ENCODE peak calls at places on chromosomes 7 and 10, in four cellular contexts. C is IMR-90, L is heart left ventricle, T is prostate gland. V is an unnamed sample.

GRCh38 chr7:27151341-27151944 is 940 bp downstream of the HOXA3 start:
- DNase-seq in C (no peak), T (no peak), L (no peak), V (no peak)

GRCh38 chr10:111990734-111991133 is 192.8 kb downstream of the GPAM start:
- DNase-seq in C (no peak), L (no peak), T (no peak), V (no peak)

GRCh38 chr7:128391805-128392204 is 18.0 kb downstream of the IMPDH1 start:
- DNase-seq in C (no peak), L (no peak), T (no peak), V (no peak)

GRCh38 chr10:129971381-129972144 is 7.5 kb upstream of the EBF3 start:
- DNase-seq in L (no peak), C (peak), T (peak), V (peak)

GRCh38 chr10:74078037-74078436 is 72.6 kb downstream of the AP3M1 start:
- DNase-seq in C (peak), L (no peak), T (no peak), V (no peak)

GRCh38 chr10:31707578-31708411 is 220.8 kb downstream of the ARHGAP12 start:
- DNase-seq in C (peak), T (no peak), L (peak), V (no peak)

GRCh38 chr10:108735380-108735779 is 1187.9 kb downstream of the XPNPEP1 start:
- DNase-seq in C (peak), L (no peak), T (no peak), V (no peak)

GRCh38 chr10:25028711-25029110 is 12.3 kb downstream of the THNSL1 start:
- DNase-seq in T (no peak), C (peak), L (no peak), V (no peak)

GRCh38 chr10:96614515-96614914 is 27.7 kb upstream of the TM9SF3 start:
- DNase-seq in T (no peak), L (peak), C (peak), V (no peak)

GRCh38 chr10:71502851-71503250 is 106.1 kb downstream of the CDH23 start:
- DNase-seq in T (no peak), C (no peak), L (no peak), V (no peak)

GRCh38 chr10:4546500-4546899 is 279.5 kb upstream of the AKR1E2 start:
- DNase-seq in L (no peak), T (no peak), C (peak), V (no peak)

GRCh38 chr7:131921016-131921415 is 364.6 kb upstream of the PODXL start:
- DNase-seq in T (no peak), L (no peak), C (peak), V (no peak)

GRCh38 chr10:102813734-102814455 is 23.3 kb downstream of the CYP17A1 start:
- DNase-seq in L (no peak), T (no peak), C (peak), V (no peak)

GRCh38 chr7:40244226-40244625 is 109.4 kb downstream of the SUGCT start:
- DNase-seq in L (no peak), C (no peak), T (no peak), V (no peak)

GRCh38 chr10:83167081-83167480 is 972.2 kb upstream of the GHITM start:
- DNase-seq in L (no peak), C (no peak), T (no peak), V (no peak)

GRCh38 chr7:23012797-23013714 is 874 bp downstream of the HYCC1 start:
- DNase-seq in L (peak), T (peak), C (no peak), V (no peak)

GRCh38 chr10:112210672-112211071 is 27.1 kb upstream of the GPAM start:
- DNase-seq in L (no peak), T (no peak), C (no peak), V (no peak)

GRCh38 chr10:3902054-3902808 is 117.2 kb upstream of the KLF6 start:
- DNase-seq in C (no peak), L (peak), T (no peak), V (no peak)

GRCh38 chr10:1289591-1289990 is 233.4 kb downstream of the WDR37 start:
- DNase-seq in T (no peak), L (peak), C (no peak), V (no peak)

GRCh38 chr7:133545613-133546012 is 292.7 kb downstream of the EXOC4 start:
- DNase-seq in C (peak), L (no peak), T (no peak), V (no peak)

GRCh38 chr7:22718200-22718711 is 8.7 kb upstream of the IL6 start:
- DNase-seq in T (no peak), C (peak), L (no peak), V (peak)

GRCh38 chr10:69801434-69802315 is at the start of gene COL13A1:
- DNase-seq in C (peak), T (peak), L (peak), V (no peak)

GRCh38 chr7:133293390-133294110 is 40.7 kb downstream of the EXOC4 start:
- DNase-seq in C (no peak), L (no peak), T (no peak), V (no peak)

GRCh38 chr10:50740351-50740688 is 584 bp downstream of the ASAH2B start:
- DNase-seq in C (peak), T (no peak), L (no peak), V (no peak)

GRCh38 chr10:77245953-77246352 is 391.7 kb downstream of the KCNMA1 start:
- DNase-seq in C (peak), T (no peak), L (no peak), V (no peak)

GRCh38 chr10:23432639-23433038 is 6.2 kb upstream of the OTUD1 start:
- DNase-seq in C (no peak), T (no peak), L (no peak), V (no peak)

GRCh38 chr10:29326886-29327789 is 38.3 kb downstream of the LYZL1 start:
- DNase-seq in C (no peak), L (no peak), T (no peak), V (no peak)
- TF ChIP-seq POLR2A in C (no peak), L (no peak), T (no peak), V (no peak)

DNA sequence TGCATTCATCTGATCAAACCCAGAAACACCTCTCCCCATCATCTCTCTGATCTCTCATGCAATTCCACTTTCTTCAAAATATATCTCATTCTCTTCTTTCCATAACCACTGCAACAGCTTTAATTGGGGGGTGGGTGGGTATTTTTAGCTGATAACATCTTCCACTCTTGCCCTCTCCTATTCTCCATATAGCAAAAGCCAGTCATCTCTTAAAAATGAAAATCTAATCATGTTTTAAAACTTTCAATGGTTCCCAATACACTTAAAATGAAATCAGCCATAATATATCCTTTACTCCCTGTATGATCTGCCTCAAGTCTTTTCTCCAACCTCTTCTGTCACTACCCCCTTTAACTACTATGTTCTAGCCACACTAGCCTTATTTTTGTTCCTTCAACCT is 1.5 kb downstream of the YME1L1 start:
- DNase-seq in L (no peak), T (no peak), C (no peak), V (no peak)
- H3K27ac ChIP-seq in L (no peak), T (no peak), C (no peak), V (no peak)

GRCh38 chr7:91264083-91264923 is at the start of gene FZD1:
- DNase-seq in L (peak), T (peak), C (peak), V (peak)
- TF ChIP-seq POLR2A in L (peak), T (peak), C (peak), V (no peak)

GRCh38 chr7:149199234-149199990 is 4.1 kb downstream of the ZNF282 start:
- DNase-seq in L (no peak), C (peak), T (no peak), V (no peak)
- H3K27ac ChIP-seq in L (no peak), C (no peak), T (no peak), V (no peak)

DNA sequence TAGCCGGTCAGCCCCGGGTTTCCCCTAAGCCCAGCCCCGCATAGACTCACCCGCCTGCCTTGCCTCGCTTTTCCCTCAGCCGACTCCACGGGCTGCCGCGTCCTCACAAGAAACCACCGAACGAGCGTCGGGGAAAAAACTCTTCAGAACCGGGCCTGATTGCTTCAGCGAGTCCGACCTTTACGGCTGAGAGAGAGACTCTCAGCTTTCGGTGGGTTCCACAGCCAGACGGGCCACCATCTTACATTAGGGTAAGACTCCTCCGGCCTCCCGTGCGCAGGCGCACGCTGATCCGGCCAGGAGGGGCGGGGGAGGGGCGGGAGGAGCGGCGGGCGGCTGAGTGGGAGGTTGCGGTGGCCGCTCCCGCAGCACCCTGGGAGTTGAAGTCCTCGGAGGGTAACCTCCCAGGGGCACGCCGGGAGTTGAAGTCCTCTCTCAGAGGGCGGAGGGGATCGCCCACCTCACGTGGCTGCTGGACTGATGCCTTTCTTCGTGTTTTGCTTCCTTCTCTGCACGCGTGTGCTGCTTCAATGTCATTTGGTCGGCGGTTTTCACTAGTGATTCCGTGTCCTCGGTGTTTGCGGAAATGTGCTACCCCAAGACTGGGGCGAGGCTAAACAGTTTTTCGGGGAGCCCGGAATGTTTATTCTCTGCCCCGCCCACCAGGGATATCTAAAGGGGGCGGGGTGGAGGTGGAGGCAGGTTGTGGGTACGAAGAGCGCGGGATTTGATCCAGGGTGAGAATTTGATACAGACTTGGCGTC is at the start of gene CNOT4:
- DNase-seq in C (peak), T (peak), L (peak), V (peak)
- TF ChIP-seq POLR2A in C (peak), T (peak), L (peak), V (no peak)

DNA sequence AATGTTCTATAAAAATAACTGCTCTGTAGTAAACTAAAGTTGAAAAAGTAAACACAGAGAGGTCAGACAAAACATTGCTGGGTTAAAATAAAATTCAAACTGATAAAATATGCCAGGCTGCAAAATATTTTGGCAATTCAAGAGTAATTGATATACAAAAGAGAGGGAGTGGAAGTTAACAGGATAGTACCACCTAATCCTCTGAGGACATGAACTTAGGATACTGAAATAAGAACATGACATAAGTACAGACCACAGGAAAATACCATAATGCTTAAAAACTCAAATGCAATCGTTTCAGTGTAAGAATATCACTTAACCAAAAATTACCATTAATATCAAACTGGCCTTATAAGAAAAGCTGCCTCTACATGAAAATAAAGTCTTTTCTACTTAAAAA is 37.6 kb upstream of the GPR22 start:
- DNase-seq in L (no peak), C (no peak), T (no peak), V (no peak)
- H3K27ac ChIP-seq in L (no peak), C (no peak), T (no peak), V (no peak)

GRCh38 chr7:64744680-64745079 is 49.5 kb upstream of the ZNF138 start:
- DNase-seq in C (no peak), T (no peak), L (no peak), V (no peak)
- TF ChIP-seq POLR2A in C (no peak), T (no peak), L (no peak), V (no peak)

GRCh38 chr10:44010873-44011602 is 362.4 kb upstream of the ZNF32 start:
- DNase-seq in C (peak), T (no peak), L (no peak), V (peak)
- H3K27ac ChIP-seq in C (no peak), T (no peak), L (no peak), V (no peak)

GRCh38 chr10:114821293-114821914 is at the start of gene FHIP2A:
- DNase-seq in L (peak), T (peak), C (peak), V (no peak)
- TF ChIP-seq POLR2A in L (peak), T (no peak), C (peak), V (no peak)

GRCh38 chr7:157596026-157596425 is 259.2 kb downstream of the DNAJB6 start:
- DNase-seq in T (no peak), L (no peak), C (no peak), V (no peak)

GRCh38 chr7:157593541-157593940 is 256.7 kb downstream of the DNAJB6 start:
- DNase-seq in L (no peak), T (no peak), C (no peak), V (no peak)

GRCh38 chr7:157596471-157596870 is 259.7 kb downstream of the DNAJB6 start:
- DNase-seq in T (no peak), L (no peak), C (no peak), V (no peak)

GRCh38 chr7:157594306-157594705 is 257.5 kb downstream of the DNAJB6 start:
- DNase-seq in T (no peak), C (no peak), L (no peak), V (no peak)

GRCh38 chr7:157595086-157595855 is 258.5 kb downstream of the DNAJB6 start:
- DNase-seq in T (no peak), C (no peak), L (no peak), V (no peak)
- H3K27ac ChIP-seq in T (no peak), C (no peak), L (no peak), V (no peak)